ENCODE peak calls at places on chromosomes 5 and 9, in ten cellular contexts. J is left ventricle myocardium inferior, Q is OCI-LY7, B is psoas muscle, S is heart right ventricle, A is IMR-90, X is gastrocnemius medialis, Z is mammary epithelial cell, L is breast epithelium, R is pancreas. C is an unnamed sample. For H3K36me3, the result is how much of the 10 kb centered on the place peaks cover.

GRCh38 chr5:76406014-76406413 is 2.9 kb downstream of the IQGAP2 start:
- DNase-seq in J (no peak), Q (peak), B (no peak), S (no peak), A (no peak), X (no peak), Z (no peak), L (no peak), R (no peak), C (no peak)

GRCh38 chr5:132243366-132243977 is 14.0 kb upstream of the PDLIM4 start:
- DNase-seq in J (no peak), Q (peak), B (no peak), S (no peak), A (no peak), X (no peak), Z (peak), L (peak), R (no peak), C (peak)

GRCh38 chr9:38024036-38024681 is 44.9 kb downstream of the SHB start:
- DNase-seq in J (no peak), Q (no peak), B (peak), S (no peak), A (peak), X (no peak), Z (peak), L (peak), R (no peak), C (no peak)

GRCh38 chr5:4189317-4189716 is 593.7 kb downstream of the IRX1 start:
- DNase-seq in J (no peak), Q (no peak), B (no peak), S (no peak), A (no peak), X (no peak), Z (no peak), L (no peak), R (no peak), C (no peak)

GRCh38 chr5:39520232-39520572 is 95.4 kb upstream of the DAB2 start:
- DNase-seq in J (no peak), Q (no peak), B (no peak), S (no peak), A (peak), X (no peak), Z (no peak), L (no peak), R (no peak), C (no peak)

GRCh38 chr9:121718063-121718462 is 66.6 kb downstream of the DAB2IP start:
- DNase-seq in J (peak), Q (no peak), B (no peak), S (peak), A (peak), X (no peak), Z (peak), L (no peak), R (no peak), C (no peak)

GRCh38 chr9:18739641-18740318 is 265.8 kb downstream of the ADAMTSL1 start:
- DNase-seq in J (no peak), Q (no peak), B (no peak), S (no peak), A (no peak), X (no peak), Z (no peak), L (no peak), R (no peak), C (no peak)

GRCh38 chr5:39475055-39475454 is 50.3 kb upstream of the DAB2 start:
- DNase-seq in J (no peak), Q (no peak), B (no peak), S (no peak), A (no peak), X (no peak), Z (no peak), L (no peak), R (no peak), C (no peak)

GRCh38 chr9:69822091-69822750 is 1.6 kb downstream of the CFAP95 start:
- DNase-seq in J (no peak), Q (no peak), B (no peak), S (no peak), A (peak), X (no peak), Z (peak), L (no peak), R (no peak), C (no peak)

GRCh38 chr5:11497651-11498050 is 406.6 kb downstream of the CTNND2 start:
- DNase-seq in J (no peak), Q (no peak), B (no peak), S (no peak), A (no peak), X (no peak), Z (no peak), L (no peak), R (no peak), C (no peak)

GRCh38 chr9:71703172-71703872 is 65.0 kb downstream of the CEMIP2 start:
- DNase-seq in J (no peak), Q (no peak), B (no peak), S (no peak), A (no peak), X (peak), Z (peak), L (peak), R (no peak), C (no peak)

GRCh38 chr9:71704806-71705205 is 63.5 kb downstream of the CEMIP2 start:
- DNase-seq in J (no peak), Q (no peak), B (no peak), S (no peak), A (peak), X (no peak), Z (no peak), L (no peak), R (no peak), C (no peak)

GRCh38 chr9:71709384-71709783 is 58.9 kb downstream of the CEMIP2 start:
- DNase-seq in J (no peak), Q (no peak), B (no peak), S (no peak), A (no peak), X (no peak), Z (no peak), L (no peak), R (no peak), C (no peak)

GRCh38 chr9:71710856-71711255 is 57.5 kb downstream of the CEMIP2 start:
- DNase-seq in J (no peak), Q (no peak), B (no peak), S (no peak), A (no peak), X (no peak), Z (peak), L (no peak), R (no peak), C (no peak)

DNA sequence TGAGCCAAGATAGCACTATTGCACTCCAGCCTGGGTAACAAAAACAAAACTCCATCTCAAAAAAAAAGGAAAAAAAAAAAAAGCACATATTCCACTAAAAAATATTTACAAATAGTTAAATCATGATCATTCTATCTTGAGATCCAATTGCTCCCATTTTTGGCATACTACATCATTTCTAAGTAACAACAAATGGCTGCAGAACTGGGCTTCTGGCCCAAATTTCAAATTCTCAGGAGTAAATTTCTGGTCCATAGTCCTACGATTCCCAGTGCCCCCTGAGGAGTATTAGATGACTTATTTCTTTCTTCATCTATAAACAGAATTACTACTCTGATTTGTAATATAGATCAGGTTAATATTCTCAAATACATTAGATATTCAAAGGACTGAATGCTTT is 62.1 kb downstream of the CEMIP2 start:
- DNase-seq in J (no peak), Q (no peak), B (no peak), S (no peak), A (no peak), X (no peak), Z (no peak), L (no peak), R (no peak), C (no peak)
- H3K36me3 ChIP-seq in J (half or more), Q (under half), B (under half), S (half or more), A (under half), X (under half), Z (under half), L (under half), R (under half), C (half or more)

DNA sequence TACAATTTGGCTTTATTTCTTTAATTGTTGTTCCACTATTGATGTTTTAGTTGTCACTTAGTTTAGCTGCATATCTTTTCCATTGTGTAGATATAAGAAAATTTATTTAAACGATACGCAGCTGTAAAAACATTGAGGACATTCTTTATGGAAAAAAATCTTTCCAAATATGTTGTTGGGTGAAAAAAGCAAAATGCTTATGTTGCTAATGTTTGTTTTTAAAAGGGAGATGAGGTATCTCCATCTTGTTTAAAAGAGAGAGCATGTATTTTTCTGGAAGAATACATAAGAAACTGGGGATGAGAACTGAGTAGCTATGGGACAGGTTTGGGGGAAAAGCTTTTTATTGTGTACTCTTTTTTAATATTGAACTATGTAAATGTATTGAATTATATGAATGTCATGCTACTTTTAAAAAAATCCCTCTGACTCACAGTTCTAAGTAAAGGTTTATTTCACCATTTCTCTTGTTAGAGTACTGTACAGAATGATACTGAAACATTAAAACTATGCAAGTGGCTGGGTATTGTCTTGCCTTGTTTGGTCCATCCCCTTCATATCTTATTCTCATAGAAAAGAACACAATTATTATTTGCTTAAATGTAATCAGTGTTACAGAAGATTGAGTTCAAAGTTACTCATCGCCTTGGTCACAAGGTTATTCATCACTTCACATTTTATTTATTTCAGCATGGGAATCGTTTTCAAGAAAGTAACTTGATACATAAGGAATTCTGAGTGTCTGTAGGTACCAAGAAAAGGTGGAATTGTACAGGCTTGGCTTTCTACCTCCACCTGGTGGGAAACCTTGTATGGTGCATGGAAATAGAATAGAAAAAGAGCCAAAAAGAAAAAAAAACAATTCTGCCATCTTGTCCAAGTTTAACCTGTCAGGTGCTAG is 85.8 kb downstream of the RIC1 start:
- DNase-seq in J (no peak), Q (peak), B (no peak), S (no peak), A (peak), X (no peak), Z (peak), L (no peak), R (no peak), C (no peak)
- TF ChIP-seq CTCF in J (no peak), Q (peak), B (peak), S (no peak), A (peak), X (peak), Z (peak), L (no peak), R (no peak), C (no peak)

GRCh38 chr9:126400571-126400970 is 73.9 kb downstream of the MVB12B start:
- DNase-seq in J (no peak), Q (no peak), B (no peak), S (no peak), A (no peak), X (no peak), Z (no peak), L (no peak), R (no peak), C (no peak)

GRCh38 chr9:126399789-126400188 is 73.2 kb downstream of the MVB12B start:
- DNase-seq in J (no peak), Q (no peak), B (no peak), S (no peak), A (no peak), X (no peak), Z (no peak), L (no peak), R (no peak), C (no peak)

GRCh38 chr9:126397056-126397455 is 70.4 kb downstream of the MVB12B start:
- DNase-seq in J (no peak), Q (peak), B (no peak), S (no peak), A (no peak), X (no peak), Z (peak), L (no peak), R (no peak), C (no peak)

GRCh38 chr9:126399251-126399650 is 72.6 kb downstream of the MVB12B start:
- DNase-seq in J (no peak), Q (no peak), B (no peak), S (no peak), A (peak), X (no peak), Z (no peak), L (no peak), R (no peak), C (no peak)

DNA sequence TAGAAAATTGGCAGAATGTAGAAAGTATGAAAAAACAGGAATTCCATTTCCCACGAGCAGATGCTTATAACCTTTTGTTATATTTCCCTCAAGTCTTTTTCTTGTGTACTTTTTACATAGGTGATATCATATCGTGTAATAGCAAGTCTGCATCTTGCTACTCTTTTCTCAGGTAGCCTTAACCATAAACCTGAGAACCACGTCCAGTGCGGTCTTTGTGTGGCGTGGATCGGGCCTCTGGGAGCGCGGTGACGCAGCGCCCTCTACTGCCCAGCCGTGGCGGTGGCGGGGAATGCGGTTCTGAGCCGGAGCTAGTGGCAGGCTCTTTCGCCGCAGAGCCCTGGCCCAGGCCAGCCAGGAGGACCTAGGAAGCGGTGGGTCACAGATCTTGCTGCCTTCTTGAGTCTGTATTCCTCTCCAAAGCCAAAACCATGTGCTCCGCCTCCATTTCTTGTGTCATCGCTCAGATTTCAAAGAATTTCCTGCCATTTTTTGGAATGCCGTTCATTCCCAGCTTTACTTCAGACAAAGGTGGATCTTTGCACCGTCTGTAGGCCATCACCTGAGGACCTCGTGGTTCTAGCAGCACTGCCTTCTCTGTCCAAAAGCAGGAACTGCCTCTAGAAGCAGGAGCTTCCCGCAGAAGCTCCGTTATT is 71.9 kb downstream of the MVB12B start:
- DNase-seq in J (peak), Q (peak), B (peak), S (peak), A (peak), X (peak), Z (peak), L (peak), R (peak), C (peak)
- H3K27ac ChIP-seq in J (no peak), Q (no peak), B (no peak), S (no peak), A (no peak), X (no peak), Z (no peak), L (peak), R (no peak), C (no peak)

GRCh38 chr5:179231309-179231708 is 114.0 kb downstream of the ADAMTS2 start:
- DNase-seq in J (no peak), Q (no peak), B (no peak), S (no peak), A (no peak), X (no peak), Z (no peak), L (no peak), R (no peak), C (no peak)

GRCh38 chr5:179234563-179235135 is 110.6 kb downstream of the ADAMTS2 start:
- DNase-seq in J (no peak), Q (no peak), B (no peak), S (no peak), A (no peak), X (no peak), Z (no peak), L (no peak), R (no peak), C (peak)

GRCh38 chr5:179235416-179236400 is 109.6 kb downstream of the ADAMTS2 start:
- DNase-seq in J (no peak), Q (no peak), B (no peak), S (no peak), A (no peak), X (no peak), Z (no peak), L (no peak), R (no peak), C (peak)

GRCh38 chr5:179232091-179232490 is 113.2 kb downstream of the ADAMTS2 start:
- DNase-seq in J (no peak), Q (no peak), B (no peak), S (no peak), A (no peak), X (no peak), Z (no peak), L (no peak), R (no peak), C (no peak)

DNA sequence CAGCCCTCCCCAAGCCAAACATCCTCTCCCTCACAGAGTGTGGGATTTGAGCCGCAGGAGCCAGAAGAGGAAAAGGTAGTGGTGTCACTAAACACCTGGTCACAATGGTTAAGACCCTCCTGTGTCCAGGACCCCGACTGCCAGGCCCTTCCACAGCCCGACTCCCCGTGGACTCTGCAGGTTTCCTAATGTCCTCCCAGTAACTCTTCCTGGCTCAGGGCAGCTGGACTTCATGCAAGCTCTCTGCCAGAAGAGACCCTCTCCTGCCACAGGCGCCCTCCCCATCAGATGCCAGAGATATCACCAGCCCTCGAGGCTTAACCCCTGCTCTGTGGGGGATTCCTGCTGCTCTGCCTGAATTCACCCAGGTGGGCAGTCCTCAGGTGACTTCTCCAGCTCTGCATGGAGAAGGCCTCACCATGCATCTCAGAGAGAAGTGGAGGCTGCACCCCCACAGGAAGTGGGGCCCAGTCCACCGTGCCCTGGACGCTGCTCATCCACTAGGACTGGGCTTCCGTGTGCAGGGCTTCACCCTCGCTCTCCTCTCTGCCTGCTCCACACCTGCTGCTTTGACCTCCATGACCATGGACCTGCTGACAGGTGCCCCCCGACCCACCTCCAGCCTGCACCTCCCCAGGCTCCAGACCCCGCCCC is 111.2 kb downstream of the ADAMTS2 start:
- DNase-seq in J (no peak), Q (no peak), B (no peak), S (no peak), A (no peak), X (no peak), Z (no peak), L (no peak), R (no peak), C (peak)
- H3K36me3 ChIP-seq in J (under half), Q (under half), B (under half), S (under half), A (under half), X (under half), Z (under half), L (under half), R (under half), C (under half)

GRCh38 chr5:74303575-74303974 is 337.0 kb downstream of the ENC1 start:
- DNase-seq in J (no peak), Q (no peak), B (no peak), S (no peak), A (no peak), X (no peak), Z (no peak), L (no peak), R (no peak), C (no peak)
- TF ChIP-seq CTCF in J (no peak), Q (no peak), B (no peak), S (no peak), A (no peak), X (no peak), Z (no peak), L (no peak), R (no peak), C (no peak)

GRCh38 chr9:132077881-132078280 is 1.8 kb downstream of the MED27 start:
- DNase-seq in J (no peak), Q (no peak), B (no peak), S (no peak), A (no peak), X (no peak), Z (no peak), L (no peak), R (no peak), C (no peak)
- H3K27ac ChIP-seq in J (no peak), Q (no peak), B (no peak), S (no peak), A (no peak), X (no peak), Z (peak), L (no peak), R (no peak), C (no peak)

GRCh38 chr5:14397717-14398116 is 183.9 kb upstream of the OTULINL start:
- DNase-seq in J (no peak), Q (no peak), B (no peak), S (no peak), A (peak), X (no peak), Z (peak), L (peak), R (peak), C (no peak)

GRCh38 chr5:14395411-14395810 is 186.2 kb upstream of the OTULINL start:
- DNase-seq in J (no peak), Q (no peak), B (no peak), S (no peak), A (no peak), X (no peak), Z (no peak), L (no peak), R (no peak), C (no peak)

GRCh38 chr5:14394365-14394764 is 187.2 kb upstream of the OTULINL start:
- DNase-seq in J (peak), Q (no peak), B (no peak), S (peak), A (no peak), X (no peak), Z (no peak), L (no peak), R (no peak), C (no peak)

GRCh38 chr5:14399054-14399657 is 182.4 kb upstream of the OTULINL start:
- DNase-seq in J (no peak), Q (peak), B (no peak), S (no peak), A (peak), X (no peak), Z (peak), L (no peak), R (no peak), C (no peak)

DNA sequence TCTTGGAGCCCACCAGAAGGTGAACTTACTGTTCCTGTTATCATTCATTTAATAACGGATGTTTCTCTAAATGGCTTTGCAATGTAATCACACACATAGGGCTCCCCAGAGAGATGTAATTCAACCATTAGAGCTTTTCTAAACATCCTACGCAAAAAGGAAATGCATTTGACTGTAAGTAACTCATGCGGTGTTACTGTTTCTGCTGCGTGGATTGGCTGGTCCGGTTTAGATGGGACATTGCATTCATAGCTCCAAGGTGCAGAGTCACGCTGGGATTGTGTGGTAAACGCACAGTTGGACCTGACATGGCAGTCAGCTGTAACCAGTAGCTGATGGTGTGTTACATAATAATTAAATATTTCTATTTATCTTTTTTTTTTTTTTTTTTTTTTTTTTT is 185.5 kb upstream of the OTULINL start:
- DNase-seq in J (no peak), Q (no peak), B (no peak), S (no peak), A (peak), X (no peak), Z (no peak), L (no peak), R (no peak), C (no peak)
- H3K36me3 ChIP-seq in J (half or more), Q (under half), B (under half), S (half or more), A (half or more), X (half or more), Z (under half), L (under half), R (under half), C (under half)

C was measured in left lung.